ENCODE peak calls at places on chromosomes 12 and 14, in six cellular contexts. S is HepG2, G is A549, X is GM12878, U is upper lobe of left lung, E is K562. Q is an unnamed sample.

GRCh38 chr12:34126239-34126641 is 103.9 kb downstream of the ALG10 start:
- ATAC-seq in S (peak), E (peak), U (peak), G (no peak), X (peak), Q (no peak)

GRCh38 chr12:11807453-11807852 is 158.0 kb downstream of the ETV6 start:
- ATAC-seq in E (no peak), G (no peak), U (no peak), X (peak), S (no peak), Q (no peak)

GRCh38 chr12:48788852-48789775 is at the start of gene ADCY6:
- ATAC-seq in G (peak), E (peak), X (peak), S (peak), U (peak), Q (peak)

GRCh38 chr12:78863482-78864427 is 819 bp upstream of the SYT1 start:
- ATAC-seq in U (peak), X (peak), E (no peak), G (peak), S (peak), Q (peak)

GRCh38 chr12:113422929-113423669 is 919 bp downstream of the SDSL start:
- ATAC-seq in U (no peak), E (peak), X (no peak), G (no peak), S (no peak), Q (no peak)

GRCh38 chr12:19709889-19710288 is 270.6 kb downstream of the AEBP2 start:
- ATAC-seq in E (no peak), U (no peak), G (no peak), S (no peak), X (no peak), Q (no peak)

GRCh38 chr14:92568621-92569479 is 55.3 kb downstream of the RIN3 start:
- ATAC-seq in E (no peak), U (no peak), S (no peak), X (peak), G (no peak), Q (no peak)

GRCh38 chr12:93868771-93869170 is 191.6 kb downstream of the CRADD start:
- ATAC-seq in S (no peak), U (peak), X (no peak), E (no peak), G (no peak), Q (no peak)

GRCh38 chr14:61475316-61475715 is 153.9 kb downstream of the PRKCH start:
- ATAC-seq in G (no peak), U (peak), E (peak), X (peak), S (peak), Q (no peak)

GRCh38 chr12:119758236-119758635 is 90.3 kb downstream of the PRKAB1 start:
- ATAC-seq in U (no peak), E (no peak), X (no peak), G (no peak), S (no peak), Q (no peak)

GRCh38 chr14:94601961-94602391 is 10.2 kb upstream of the SERPINA3 start:
- ATAC-seq in S (no peak), E (peak), X (no peak), G (peak), U (peak), Q (peak)

DNA sequence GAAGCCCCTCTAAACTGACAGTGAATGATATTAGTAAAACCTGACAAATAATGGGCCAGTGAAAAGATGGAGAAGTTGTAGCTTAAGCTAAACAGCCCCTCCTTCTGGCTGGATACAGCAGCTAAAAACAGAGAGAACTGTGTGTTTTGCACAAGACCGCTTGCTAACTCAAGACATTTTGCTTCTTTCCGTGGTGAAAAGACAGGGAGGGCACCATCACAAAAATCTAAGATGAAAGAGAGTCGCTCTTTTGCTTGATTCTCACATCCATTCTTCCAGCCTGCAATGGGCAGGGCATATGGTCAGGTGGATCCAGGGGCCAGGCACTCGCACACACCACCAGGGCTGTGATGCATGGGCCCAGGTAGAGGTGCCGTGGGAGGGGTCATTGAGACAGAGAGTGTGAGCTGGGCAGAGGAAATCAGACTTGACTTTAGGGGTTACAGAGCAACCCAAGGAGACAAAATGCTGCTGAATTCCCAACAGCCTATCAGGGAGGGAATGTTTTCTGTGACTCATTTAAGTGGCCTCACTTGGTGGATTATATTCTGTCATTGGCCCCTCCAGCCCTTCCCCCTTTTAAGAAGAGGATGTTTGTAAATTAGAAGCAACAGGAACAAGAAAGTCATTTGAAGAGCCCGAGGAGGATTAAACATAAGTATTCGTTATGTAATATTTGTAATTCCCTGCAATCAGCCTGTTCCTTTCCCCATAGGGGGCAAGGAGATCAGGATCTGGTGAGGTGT is 12.2 kb downstream of the EMP1 start:
- ATAC-seq in S (peak), U (peak), X (no peak), G (peak), E (no peak), Q (no peak)
- TF ChIP-seq CTCF in S (peak), U (peak), X (peak), G (peak), E (peak), Q (peak)

DNA sequence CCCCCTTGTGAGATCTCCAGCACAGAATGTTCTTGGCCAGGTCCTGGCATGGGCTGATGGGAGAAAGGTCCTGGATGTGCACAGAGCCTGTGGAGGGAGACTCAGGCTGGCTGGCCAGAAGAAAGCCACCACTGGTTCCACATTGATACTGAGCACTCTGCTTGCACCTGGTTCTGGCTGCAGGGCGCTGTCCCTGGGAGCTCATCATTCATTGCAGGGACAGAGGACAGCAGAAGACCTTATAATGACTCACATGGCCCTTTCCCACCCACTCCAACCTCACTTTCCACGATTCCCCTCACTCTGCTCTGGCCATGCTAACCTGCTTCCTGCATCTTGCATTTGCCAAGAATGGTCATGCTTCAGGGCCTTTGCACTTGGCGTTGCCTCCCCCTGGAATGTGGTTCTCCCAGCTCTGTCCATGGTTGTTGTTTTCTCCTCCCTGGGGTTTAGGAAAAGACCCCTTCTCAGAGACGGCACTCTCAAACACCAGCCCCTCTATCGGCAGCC is 10.3 kb downstream of the KRT7 start:
- ATAC-seq in E (no peak), X (no peak), S (no peak), U (no peak), G (peak), Q (no peak)
- TF ChIP-seq EP300 in E (no peak), X (no peak), S (no peak), U (no peak), G (no peak), Q (no peak)

GRCh38 chr14:96442355-96442754 is 50.4 kb downstream of the AK7 start:
- ATAC-seq in S (no peak), G (no peak), E (no peak), X (no peak), U (no peak), Q (no peak)
- TF ChIP-seq CTCF in S (no peak), G (no peak), E (no peak), X (no peak), U (no peak), Q (no peak)

GRCh38 chr12:52925717-52926595 is 21.1 kb upstream of the KRT8 start:
- ATAC-seq in X (no peak), E (peak), G (peak), S (peak), U (peak), Q (no peak)

GRCh38 chr12:52921488-52922165 is 16.8 kb upstream of the KRT8 start:
- ATAC-seq in U (no peak), S (no peak), G (no peak), X (no peak), E (no peak), Q (no peak)

GRCh38 chr12:52926596-52927241 is 21.8 kb upstream of the KRT8 start:
- ATAC-seq in X (no peak), S (peak), E (no peak), U (peak), G (peak), Q (no peak)

GRCh38 chr12:52927964-52928363 is 21.0 kb upstream of the KRT18 start:
- ATAC-seq in U (no peak), G (no peak), E (no peak), S (no peak), X (no peak), Q (no peak)

GRCh38 chr12:52924764-52925716 is 20.2 kb upstream of the KRT8 start:
- ATAC-seq in E (peak), G (peak), U (no peak), S (peak), X (no peak), Q (no peak)
- TF ChIP-seq EP300 in E (peak), G (peak), U (no peak), S (no peak), X (no peak), Q (no peak)

DNA sequence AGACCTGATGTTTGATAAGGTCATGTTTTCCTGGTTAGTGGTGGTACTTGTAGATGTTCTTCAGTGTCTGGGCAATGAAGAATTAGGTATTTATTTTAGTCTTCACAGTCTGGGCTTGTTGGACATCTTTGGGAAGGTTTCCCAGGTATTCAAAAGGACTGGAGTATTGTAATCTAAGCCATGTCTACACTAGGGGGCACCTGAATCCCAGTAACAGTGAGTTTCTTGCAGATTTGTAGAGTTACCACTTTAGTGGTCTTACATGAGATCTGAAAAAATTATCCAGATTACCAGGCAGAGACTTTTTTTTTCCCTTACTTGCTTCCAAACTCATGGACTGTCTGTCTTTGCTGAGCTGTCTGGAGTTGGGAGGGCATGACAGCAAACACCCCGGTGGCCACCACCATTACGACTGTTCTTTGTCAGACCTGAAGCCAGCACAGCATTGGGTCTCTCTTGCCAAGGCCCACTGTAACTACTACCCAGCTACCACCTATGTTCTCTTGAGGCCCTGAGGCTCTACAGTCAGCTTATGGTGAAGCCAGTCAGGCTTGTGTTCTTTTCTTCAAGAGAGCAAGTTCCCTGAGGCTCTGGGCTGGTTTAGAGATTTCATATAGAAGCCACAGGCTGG is 820.7 kb upstream of the FBXO33 start:
- ATAC-seq in E (no peak), G (no peak), S (no peak), X (no peak), U (no peak), Q (no peak)
- TF ChIP-seq CTCF in E (no peak), G (no peak), S (no peak), X (no peak), U (no peak), Q (no peak)

GRCh38 chr14:55780156-55780946 is 200.3 kb downstream of the KTN1 start:
- ATAC-seq in U (peak), E (no peak), G (peak), X (peak), S (no peak), Q (peak)
- TF ChIP-seq EP300 in U (no peak), E (no peak), G (no peak), X (no peak), S (no peak), Q (no peak)

GRCh38 chr14:54782803-54783659 is 119.6 kb downstream of the GCH1 start:
- ATAC-seq in G (peak), S (peak), X (peak), E (peak), U (peak), Q (peak)
- TF ChIP-seq CTCF in G (no peak), S (peak), X (peak), E (peak), U (no peak), Q (peak)

GRCh38 chr14:79165460-79166080 is 995.4 kb downstream of the NRXN3 start:
- ATAC-seq in S (no peak), X (no peak), G (no peak), E (no peak), U (no peak), Q (no peak)
- TF ChIP-seq EP300 in S (no peak), X (no peak), G (no peak), E (no peak), U (no peak), Q (no peak)

GRCh38 chr14:65588426-65589140 is 176.1 kb downstream of the FUT8 start:
- ATAC-seq in G (no peak), U (no peak), X (no peak), E (no peak), S (no peak), Q (no peak)
- TF ChIP-seq CTCF in G (no peak), U (no peak), X (no peak), E (no peak), S (no peak), Q (no peak)

GRCh38 chr14:29392287-29392686 is 535.4 kb downstream of the PRKD1 start:
- ATAC-seq in S (no peak), U (no peak), X (no peak), G (no peak), E (no peak), Q (no peak)
- TF ChIP-seq EP300 in S (no peak), U (no peak), X (no peak), G (no peak), E (no peak), Q (no peak)